ENCODE peak calls at places on chromosomes 16 and 17, in seven cellular contexts. L is IMR-90, Z is mesendoderm, B is H9, G is trophoblast cell, Y is mesenchymal stem cell, O is H1. S is an unnamed sample.

GRCh38 chr17:55601874-55602364 is 90.7 kb upstream of the SMIM36 start:
- DNase-seq in Z (peak), Y (peak), G (peak), B (peak), O (peak), L (peak), S (peak)

GRCh38 chr16:69561901-69562300 is 3.9 kb upstream of the NFAT5 start:
- DNase-seq in G (no peak), Z (no peak), Y (no peak), L (no peak), O (no peak), B (no peak), S (no peak)

GRCh38 chr16:72932050-72932449 is 115.9 kb downstream of the ZFHX3 start:
- DNase-seq in O (no peak), B (no peak), L (peak), Z (no peak), G (no peak), Y (peak), S (no peak)

GRCh38 chr17:33778505-33779398 is 476.3 kb upstream of the CCL2 start:
- DNase-seq in Y (peak), Z (peak), G (peak), O (peak), B (peak), L (peak), S (peak)

GRCh38 chr17:53336281-53336680 is 486.4 kb upstream of the KIF2B start:
- DNase-seq in B (no peak), Z (no peak), G (no peak), Y (no peak), L (no peak), O (no peak), S (no peak)

GRCh38 chr16:4805231-4805630 is 2.8 kb upstream of the ROGDI start:
- DNase-seq in G (no peak), L (no peak), Z (no peak), B (no peak), O (no peak), Y (no peak), S (no peak)

GRCh38 chr16:10121496-10121895 is 60.7 kb downstream of the GRIN2A start:
- DNase-seq in L (peak), O (no peak), Z (peak), G (peak), Y (peak), B (no peak), S (no peak)

GRCh38 chr17:9904277-9905077 is 594 bp downstream of the RCVRN start:
- DNase-seq in O (no peak), Z (no peak), L (no peak), G (no peak), B (no peak), Y (no peak), S (no peak)

GRCh38 chr17:55432358-55433028 is 10.9 kb upstream of the MMD start:
- DNase-seq in Z (no peak), B (no peak), Y (peak), O (no peak), G (no peak), L (no peak), S (no peak)

GRCh38 chr17:68054296-68054900 is 18.9 kb downstream of the KPNA2 start:
- DNase-seq in Y (peak), B (no peak), L (peak), O (no peak), G (peak), Z (no peak), S (no peak)

GRCh38 chr16:22098538-22099255 is 6.4 kb downstream of the VWA3A start:
- DNase-seq in Z (peak), L (peak), Y (peak), G (peak), B (no peak), O (no peak), S (peak)

GRCh38 chr17:850086-850827 is 68.1 kb downstream of the MRM3 start:
- DNase-seq in G (no peak), Z (no peak), O (no peak), L (no peak), B (no peak), Y (no peak), S (no peak)

GRCh38 chr17:35855965-35856364 is 12.7 kb downstream of the HEATR9 start:
- DNase-seq in Z (no peak), B (no peak), L (no peak), G (no peak), Y (no peak), O (no peak), S (no peak)

GRCh38 chr17:38421224-38421841 is 6.9 kb upstream of the ARHGAP23 start:
- DNase-seq in G (no peak), O (no peak), L (peak), Y (no peak), Z (no peak), B (peak), S (no peak)

GRCh38 chr16:4272114-4272954 is 489 bp downstream of the TFAP4 start:
- DNase-seq in G (peak), B (peak), Y (peak), Z (peak), O (no peak), L (no peak), S (peak)

GRCh38 chr16:58299757-58300349 is 5.0 kb upstream of the PRSS54 start:
- DNase-seq in Z (peak), L (peak), G (peak), Y (no peak), O (peak), B (peak), S (no peak)

GRCh38 chr17:22704674-22705073 is 1012.4 kb downstream of the KCNJ18 start:
- DNase-seq in Y (no peak), G (no peak), Z (no peak), O (no peak), L (no peak), B (no peak), S (no peak)

GRCh38 chr16:351804-352520 is 561 bp downstream of the AXIN1 start:
- DNase-seq in Z (peak), O (no peak), B (no peak), L (no peak), Y (peak), G (no peak), S (no peak)

GRCh38 chr17:79912552-79913330 is 73.5 kb upstream of the CBX4 start:
- DNase-seq in Y (no peak), L (no peak), B (no peak), Z (no peak), G (no peak), O (no peak), S (no peak)

GRCh38 chr16:22671301-22672076 is 142.5 kb upstream of the HS3ST2 start:
- DNase-seq in O (no peak), Y (no peak), L (peak), G (no peak), B (peak), Z (peak), S (no peak)

GRCh38 chr16:67017810-67018488 is 11.0 kb upstream of the CBFB start:
- DNase-seq in G (peak), L (peak), B (peak), O (peak), Z (peak), Y (peak), S (peak)

GRCh38 chr17:57649731-57650484 is 95.2 kb downstream of the CCDC182 start:
- DNase-seq in Y (peak), G (peak), B (peak), Z (peak), O (no peak), L (peak), S (no peak)

GRCh38 chr16:11114366-11115164 is 141.4 kb downstream of the SOCS1 start:
- DNase-seq in L (no peak), B (no peak), Y (no peak), O (no peak), G (peak), Z (peak), S (no peak)

GRCh38 chr17:11901901-11902300 is 95.4 kb downstream of the ZNF18 start:
- DNase-seq in Y (no peak), O (no peak), Z (no peak), L (no peak), B (no peak), G (no peak), S (no peak)

GRCh38 chr17:1644493-1645206 is 882 bp downstream of the SCARF1 start:
- DNase-seq in Z (no peak), Y (peak), O (no peak), L (peak), B (no peak), G (peak), S (no peak)

GRCh38 chr17:82896071-82897000 is 56.5 kb upstream of the ZNF750 start:
- DNase-seq in L (no peak), G (no peak), B (no peak), O (no peak), Y (no peak), Z (no peak), S (no peak)
- H3K23ac ChIP-seq in L (no peak), G (no peak), B (no peak), O (no peak), Y (no peak), Z (no peak), S (no peak)

DNA sequence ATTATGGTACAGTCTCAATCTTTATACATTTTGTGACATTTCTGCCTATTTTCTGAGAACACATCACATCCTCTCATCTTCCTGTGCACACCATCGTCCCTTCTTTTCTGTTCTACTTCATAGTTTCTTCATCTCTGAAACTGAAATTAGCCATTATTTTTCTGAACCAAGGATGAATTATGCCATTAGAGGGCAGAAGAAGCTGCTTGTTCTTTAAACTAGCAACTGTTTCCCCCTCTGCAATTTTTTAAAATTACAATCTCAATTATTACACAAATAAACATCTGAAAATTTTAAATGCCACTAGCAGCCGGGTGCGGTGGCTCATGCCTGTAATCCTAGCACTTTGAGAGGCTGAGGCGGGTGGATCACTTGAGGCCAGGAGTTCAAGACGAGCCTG is 41.3 kb downstream of the RBBP6 start:
- DNase-seq in B (no peak), Y (peak), L (peak), G (peak), O (no peak), Z (no peak), S (no peak)
- H3K23ac ChIP-seq in B (no peak), Y (no peak), L (no peak), G (no peak), O (no peak), Z (no peak), S (no peak)

DNA sequence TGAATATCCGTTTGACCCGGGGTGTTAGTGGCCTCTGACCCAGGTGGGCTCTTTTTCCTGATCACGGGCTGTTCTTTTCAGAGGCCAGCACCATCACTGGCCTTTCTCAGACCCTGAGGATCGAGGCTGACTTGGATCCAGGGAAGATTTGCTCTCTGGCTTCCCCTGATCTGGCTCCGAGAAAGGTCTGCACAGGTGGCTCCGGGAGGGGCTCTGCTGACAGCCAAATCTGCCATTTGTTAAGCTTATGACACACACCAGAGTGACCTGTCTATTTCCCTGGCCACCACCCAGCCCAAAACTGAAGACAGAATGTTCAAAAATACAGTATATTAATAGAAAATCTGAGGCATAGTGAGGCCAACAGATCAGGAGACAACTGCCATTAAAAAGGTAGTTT is 221.8 kb upstream of the TNRC6C start:
- DNase-seq in G (no peak), O (no peak), Y (no peak), B (peak), L (no peak), Z (no peak), S (no peak)
- H3K23ac ChIP-seq in G (no peak), O (no peak), Y (no peak), B (no peak), L (no peak), Z (no peak), S (no peak)

GRCh38 chr17:74790206-74791066 is 14.3 kb upstream of the NAT9 start:
- DNase-seq in B (peak), O (no peak), L (no peak), Z (no peak), Y (no peak), G (peak), S (no peak)
- H3K23ac ChIP-seq in B (no peak), O (no peak), L (no peak), Z (no peak), Y (no peak), G (no peak), S (no peak)

DNA sequence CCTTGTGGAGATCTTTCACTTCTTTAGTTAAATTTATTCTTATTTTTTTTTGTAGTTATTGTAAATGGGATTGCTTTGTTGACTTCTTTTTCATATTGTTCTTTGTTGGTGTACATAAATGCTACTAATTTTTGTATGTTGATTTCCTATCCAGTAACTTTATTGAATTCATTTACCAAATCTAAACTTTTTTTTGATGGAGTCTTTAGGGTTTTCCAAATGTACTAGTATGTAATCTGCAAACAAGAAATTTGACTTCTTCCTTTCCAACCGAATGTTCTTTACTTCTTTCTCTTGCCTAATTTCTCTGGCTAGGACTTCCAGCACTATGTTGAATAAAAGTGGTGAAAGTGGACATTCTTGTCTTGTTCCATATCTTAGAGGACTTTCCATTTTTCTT is 41.8 kb upstream of the NACA2 start:
- DNase-seq in Z (no peak), G (no peak), B (no peak), L (no peak), O (no peak), Y (no peak), S (no peak)
- H3K23ac ChIP-seq in Z (no peak), G (no peak), B (no peak), L (no peak), O (no peak), Y (no peak), S (no peak)

GRCh38 chr16:88972349-88972748 is 4.7 kb downstream of the CBFA2T3 start:
- DNase-seq in B (no peak), O (no peak), L (no peak), Z (no peak), G (no peak), Y (no peak), S (no peak)

GRCh38 chr16:88969361-88969831 is 7.6 kb downstream of the CBFA2T3 start:
- DNase-seq in Y (no peak), Z (no peak), O (no peak), L (no peak), B (no peak), G (no peak), S (no peak)

GRCh38 chr16:88970095-88970494 is 6.9 kb downstream of the CBFA2T3 start:
- DNase-seq in Y (no peak), B (no peak), G (no peak), O (no peak), Z (no peak), L (no peak), S (no peak)

GRCh38 chr16:88971371-88972097 is 5.5 kb downstream of the CBFA2T3 start:
- DNase-seq in B (no peak), Y (no peak), O (no peak), G (peak), L (no peak), Z (no peak), S (no peak)

GRCh38 chr16:88970539-88971065 is 6.4 kb downstream of the CBFA2T3 start:
- DNase-seq in G (no peak), Z (no peak), B (no peak), O (no peak), L (no peak), Y (no peak), S (no peak)
- H3K23ac ChIP-seq in G (no peak), Z (no peak), B (no peak), O (no peak), L (no peak), Y (no peak), S (peak)

GRCh38 chr16:50281391-50282009 is 15.1 kb downstream of the ADCY7 start:
- DNase-seq in O (no peak), B (no peak), Z (no peak), G (no peak), L (no peak), Y (no peak), S (no peak)

GRCh38 chr16:50284131-50284911 is 18.0 kb downstream of the ADCY7 start:
- DNase-seq in Z (no peak), L (no peak), B (no peak), G (no peak), O (no peak), Y (no peak), S (no peak)

GRCh38 chr16:50280932-50281331 is 14.6 kb downstream of the ADCY7 start:
- DNase-seq in Y (no peak), L (no peak), G (no peak), O (no peak), Z (no peak), B (no peak), S (no peak)

GRCh38 chr16:50282955-50283631 is 16.7 kb downstream of the ADCY7 start:
- DNase-seq in Z (no peak), L (no peak), G (no peak), Y (no peak), O (no peak), B (no peak), S (no peak)

GRCh38 chr16:50282010-50282538 is 15.7 kb downstream of the ADCY7 start:
- DNase-seq in Z (no peak), G (peak), Y (no peak), B (no peak), O (no peak), L (no peak), S (no peak)
- H3K23ac ChIP-seq in Z (peak), G (no peak), Y (no peak), B (no peak), O (no peak), L (no peak), S (peak)

S was measured in neuronal stem cell.